ENCODE peak calls at places on chromosome 10, in five cellular contexts. N, Q, O, C and T are unnamed samples.

GRCh38 chr10:91672021-91672608 is 39.2 kb upstream of the PPP1R3C start:
- DNase-seq in C (peak; percentile 22), N (no peak), Q (no peak), O (peak; percentile 21), T (peak; percentile 29)

GRCh38 chr10:47401210-47401609 is 17.1 kb upstream of the ZNF488 start:
- DNase-seq in N (no peak), Q (peak; percentile 8), O (no peak), C (no peak), T (no peak)

GRCh38 chr10:13146383-13146782 is 15.0 kb upstream of the MCM10 start:
- DNase-seq in Q (no peak), N (no peak), C (no peak), O (no peak), T (no peak)

GRCh38 chr10:71079761-71080380 is 132.5 kb upstream of the UNC5B start:
- DNase-seq in O (no peak), N (no peak), Q (peak; percentile 12), C (no peak), T (no peak)

GRCh38 chr10:26555719-26556368 is 117.7 kb downstream of the APBB1IP start:
- DNase-seq in C (no peak), N (peak; percentile 90), Q (peak; percentile 35), O (no peak), T (peak; percentile 32)

GRCh38 chr10:92891885-92892705 is 43.8 kb downstream of the EXOC6 start:
- DNase-seq in N (peak; percentile 25), O (peak; percentile 45), C (peak; percentile 84), Q (no peak), T (peak; percentile 76)

GRCh38 chr10:59346321-59346720 is 16.0 kb downstream of the FAM13C start:
- DNase-seq in N (no peak), Q (no peak), O (no peak), C (no peak), T (no peak)

GRCh38 chr10:8588135-8588534 is 533.6 kb downstream of the GATA3 start:
- DNase-seq in Q (no peak), C (no peak), O (no peak), N (no peak), T (no peak)

GRCh38 chr10:13840036-13840435 is 253.3 kb downstream of the PRPF18 start:
- DNase-seq in O (no peak), Q (no peak), N (no peak), C (no peak), T (no peak)

GRCh38 chr10:26479766-26480492 is 41.8 kb downstream of the APBB1IP start:
- DNase-seq in O (no peak), C (no peak), N (no peak), Q (no peak), T (no peak)

GRCh38 chr10:25738776-25739175 is 195.3 kb upstream of the MYO3A start:
- DNase-seq in O (no peak), Q (no peak), N (no peak), C (no peak), T (no peak)

GRCh38 chr10:22183771-22184466 is 33.9 kb downstream of the EBLN1 start:
- DNase-seq in C (peak; percentile 12), Q (no peak), O (peak; percentile 8), N (no peak), T (no peak)

GRCh38 chr10:77911535-77912123 is 14.9 kb downstream of the DLG5 start:
- DNase-seq in C (no peak), Q (no peak), O (no peak), N (no peak), T (no peak)

GRCh38 chr10:128437786-128438350 is 311.6 kb upstream of the MKI67 start:
- DNase-seq in C (no peak), N (no peak), Q (no peak), O (no peak), T (no peak)

GRCh38 chr10:84987039-84987438 is 658.6 kb downstream of the CCSER2 start:
- DNase-seq in O (no peak), N (no peak), Q (no peak), C (no peak), T (no peak)

GRCh38 chr10:47371629-47372485 is 12.2 kb downstream of the ZNF488 start:
- DNase-seq in C (no peak), O (no peak), Q (peak; percentile 10), N (no peak), T (no peak)

GRCh38 chr10:351770-352318 is 216.6 kb downstream of the ZMYND11 start:
- DNase-seq in O (no peak), N (no peak), Q (no peak), C (no peak), T (no peak)

GRCh38 chr10:6407034-6407721 is 172.9 kb downstream of the PRKCQ start:
- DNase-seq in N (no peak), Q (no peak), O (no peak), C (no peak), T (no peak)

GRCh38 chr10:18261063-18261462 is 120.8 kb downstream of the CACNB2 start:
- DNase-seq in N (no peak), Q (no peak), C (no peak), O (peak; percentile 17), T (no peak)

GRCh38 chr10:119737827-119738226 is 12.0 kb downstream of the INPP5F start:
- DNase-seq in C (peak; percentile 77), O (peak; percentile 47), Q (no peak), N (peak; percentile 40), T (peak; percentile 76)

GRCh38 chr10:51073461-51074237 is 638 bp upstream of the PRKG1 start:
- DNase-seq in C (no peak), Q (peak; percentile 43), O (peak; percentile 69), N (no peak), T (no peak)

GRCh38 chr10:51074238-51075028 is at the start of gene PRKG1:
- DNase-seq in O (peak; percentile 86), N (peak; percentile 50), C (peak; percentile 80), Q (peak; percentile 72), T (peak; percentile 39)

GRCh38 chr10:51076442-51076841 is 2.2 kb downstream of the PRKG1 start:
- DNase-seq in C (no peak), O (no peak), N (no peak), Q (no peak), T (no peak)

GRCh38 chr10:51077507-51077906 is 3.2 kb downstream of the PRKG1 start:
- DNase-seq in C (no peak), O (no peak), N (no peak), Q (no peak), T (no peak)

GRCh38 chr10:51075802-51076201 is 1.5 kb downstream of the PRKG1 start:
- DNase-seq in N (no peak), C (no peak), O (no peak), Q (no peak), T (no peak)
- H3K4me3 ChIP-seq in N (no peak overlapping the region), C (no peak overlapping the region), O (peak overlapping the region; percentile 74), Q (peak overlapping the region; percentile 77), T (no peak overlapping the region)

GRCh38 chr10:4719671-4720070 is 106.3 kb upstream of the AKR1E2 start:
- DNase-seq in O (no peak), N (no peak), Q (no peak), C (no peak), T (no peak)

GRCh38 chr10:4719040-4719439 is 107.0 kb upstream of the AKR1E2 start:
- DNase-seq in Q (no peak), N (no peak), O (no peak), C (no peak), T (no peak)

GRCh38 chr10:4718544-4718943 is 107.5 kb upstream of the AKR1E2 start:
- DNase-seq in O (no peak), N (no peak), C (no peak), Q (no peak), T (no peak)

GRCh38 chr10:4721994-4722753 is 103.8 kb upstream of the AKR1E2 start:
- DNase-seq in C (peak; percentile 24), N (peak; percentile 78), O (no peak), Q (no peak), T (peak; percentile 77)

DNA sequence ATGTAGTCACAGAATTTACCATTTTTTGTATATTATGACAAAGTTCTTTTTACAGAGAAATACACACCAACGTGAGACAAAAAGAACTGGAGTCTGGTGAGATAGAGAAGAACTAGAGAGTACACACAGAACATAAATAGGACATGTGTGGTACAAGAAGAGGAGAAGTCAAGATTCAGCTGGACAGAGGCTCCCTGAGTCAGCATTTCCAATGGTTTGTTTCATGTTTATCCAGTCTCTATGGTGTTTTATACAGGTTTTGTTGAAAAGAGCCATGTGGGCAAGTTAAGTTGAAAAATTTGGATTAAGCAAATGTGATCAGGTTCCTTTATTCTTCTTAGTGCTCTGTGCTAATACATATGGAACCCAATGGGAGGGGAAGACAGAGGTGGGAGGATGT is 105.5 kb upstream of the AKR1E2 start:
- DNase-seq in O (no peak), N (no peak), C (no peak), Q (no peak), T (no peak)
- H3K4me3 ChIP-seq in O (no peak overlapping the region), N (no peak overlapping the region), C (no peak overlapping the region), Q (no peak overlapping the region), T (no peak overlapping the region)

GRCh38 chr10:3887404-3887803 is 102.4 kb upstream of the KLF6 start:
- DNase-seq in N (no peak), O (no peak), C (peak; percentile 33), Q (no peak), T (no peak)
- H3K4me3 ChIP-seq in N (no peak overlapping the region), O (no peak overlapping the region), C (no peak overlapping the region), Q (no peak overlapping the region), T (no peak overlapping the region)

DNA sequence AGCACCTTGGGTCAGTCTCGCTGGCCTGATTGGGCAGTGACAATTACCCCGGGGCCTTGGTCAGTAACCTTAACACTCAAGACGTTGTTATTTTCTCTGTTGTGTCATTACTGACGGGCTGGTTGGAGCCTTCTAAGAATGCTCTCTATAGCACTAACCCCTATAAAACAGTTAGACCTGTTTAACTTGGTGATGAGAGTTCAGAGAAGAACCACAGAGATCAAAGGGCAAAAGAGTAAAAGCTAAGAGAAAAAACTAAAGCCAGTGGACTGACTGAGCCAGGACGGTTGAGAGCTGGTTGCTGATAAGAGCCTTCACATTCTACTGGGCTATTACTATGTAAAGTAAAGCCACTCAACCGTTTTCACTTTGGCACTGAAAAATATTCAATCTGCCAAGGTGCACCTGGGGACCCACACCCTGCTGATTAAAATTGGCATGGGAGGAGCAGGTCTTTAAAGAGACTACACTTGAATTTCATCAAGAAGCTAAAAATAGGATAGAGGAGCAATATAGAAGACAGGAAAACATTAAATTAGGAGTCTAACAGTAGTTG is 13.6 kb upstream of the ITGB1 start:
- DNase-seq in Q (no peak), C (no peak), O (no peak), N (no peak), T (no peak)
- H3K4me3 ChIP-seq in Q (no peak overlapping the region), C (no peak overlapping the region), O (no peak overlapping the region), N (no peak overlapping the region), T (no peak overlapping the region)

GRCh38 chr10:99984635-99985034 is 25.1 kb downstream of the DNMBP start:
- DNase-seq in N (no peak), C (no peak), Q (no peak), O (no peak), T (no peak)
- H3K4me3 ChIP-seq in N (no peak overlapping the region), C (no peak overlapping the region), Q (no peak overlapping the region), O (no peak overlapping the region), T (no peak overlapping the region)

DNA sequence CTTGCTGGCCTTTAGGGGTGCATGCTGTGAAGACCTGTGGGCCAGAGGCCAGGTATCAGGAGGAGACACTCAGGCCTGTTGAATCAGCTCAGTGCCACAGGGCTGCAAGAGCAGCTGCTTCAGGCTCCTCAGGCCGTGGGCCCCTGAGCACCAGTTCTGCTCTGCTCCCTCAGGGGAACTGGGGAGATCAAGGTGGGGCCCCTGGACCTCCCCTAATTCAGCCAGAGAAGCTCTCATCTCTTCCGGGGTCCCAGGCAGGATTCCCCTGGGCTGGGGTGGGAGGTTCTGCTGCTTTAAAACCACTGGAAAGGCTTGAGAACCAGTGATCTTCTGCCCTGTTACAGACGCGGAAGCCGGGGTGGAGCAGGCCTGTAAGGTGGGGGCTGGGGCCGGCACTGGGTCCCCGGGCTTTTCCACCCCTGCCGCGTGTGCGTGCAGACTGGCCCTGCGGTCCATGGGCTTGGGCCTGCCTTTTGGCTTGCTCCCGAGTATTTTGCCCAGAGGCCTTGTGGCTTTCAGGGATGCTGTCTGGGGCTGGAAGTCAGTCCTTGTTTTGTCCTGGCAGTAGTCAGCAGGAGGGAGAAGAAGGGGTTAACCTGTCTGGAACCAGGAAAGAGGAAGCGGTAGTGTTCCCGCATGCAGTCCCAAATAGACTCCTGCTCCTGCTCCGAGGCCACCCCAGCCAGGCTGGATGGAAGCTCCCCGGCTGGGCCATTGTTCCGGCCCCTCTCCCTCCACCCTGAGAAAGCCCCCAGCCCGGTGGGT is 74.3 kb downstream of the LHPP start:
- DNase-seq in O (peak; percentile 41), N (no peak), Q (no peak), C (no peak), T (no peak)
- H3K4me3 ChIP-seq in O (no peak overlapping the region), N (no peak overlapping the region), Q (no peak overlapping the region), C (no peak overlapping the region), T (no peak overlapping the region)